ENCODE peak calls at places on chromosomes 5 and 9, in seven cellular contexts. One of them, this sample, is unnamed.
A peak's percentile ranks its signal among the peaks of the same experiment; 100 is the strongest.

GRCh38 chr5:1001406-1002270 is 7.0 kb upstream of the NKD2 start:
- DNase-seq in WTC11: peak; percentile 7
- DNase-seq in PC-3: no peak
- DNase-seq in tibial artery: peak; percentile 17
- DNase-seq in cardiac muscle cell: no peak
- DNase-seq in GM13977: no peak
- DNase-seq in natural killer cell: no peak
- DNase-seq in this sample: no peak

GRCh38 chr9:76704601-76705204 is 59.5 kb upstream of the PCA3 start:
- DNase-seq in cardiac muscle cell: peak; percentile 82
- DNase-seq in tibial artery: no peak
- DNase-seq in natural killer cell: no peak
- DNase-seq in WTC11: no peak
- DNase-seq in PC-3: peak; percentile 62
- DNase-seq in GM13977: peak; percentile 33
- DNase-seq in this sample: no peak

GRCh38 chr5:12177225-12177624 is 273.0 kb upstream of the CTNND2 start:
- DNase-seq in natural killer cell: no peak
- DNase-seq in GM13977: no peak
- DNase-seq in cardiac muscle cell: no peak
- DNase-seq in tibial artery: no peak
- DNase-seq in WTC11: no peak
- DNase-seq in PC-3: peak; percentile 17
- DNase-seq in this sample: no peak

GRCh38 chr5:55911784-55912653 is 60.9 kb downstream of the IL31RA start:
- DNase-seq in natural killer cell: no peak
- DNase-seq in GM13977: no peak
- DNase-seq in cardiac muscle cell: no peak
- DNase-seq in WTC11: no peak
- DNase-seq in PC-3: no peak
- DNase-seq in tibial artery: no peak
- DNase-seq in this sample: no peak

GRCh38 chr5:107624233-107624632 is 46.5 kb downstream of the EFNA5 start:
- DNase-seq in tibial artery: no peak
- DNase-seq in GM13977: no peak
- DNase-seq in WTC11: no peak
- DNase-seq in PC-3: no peak
- DNase-seq in natural killer cell: no peak
- DNase-seq in cardiac muscle cell: no peak
- DNase-seq in this sample: no peak

GRCh38 chr5:27328480-27328879 is 290.1 kb upstream of the CDH9 start:
- DNase-seq in GM13977: no peak
- DNase-seq in cardiac muscle cell: no peak
- DNase-seq in tibial artery: no peak
- DNase-seq in natural killer cell: no peak
- DNase-seq in WTC11: no peak
- DNase-seq in PC-3: peak; percentile 75
- DNase-seq in this sample: no peak

GRCh38 chr5:164881442-164881841 is 1376.0 kb downstream of the MAT2B start:
- DNase-seq in natural killer cell: no peak
- DNase-seq in WTC11: no peak
- DNase-seq in tibial artery: no peak
- DNase-seq in cardiac muscle cell: no peak
- DNase-seq in GM13977: no peak
- DNase-seq in PC-3: no peak
- DNase-seq in this sample: no peak

GRCh38 chr5:122156724-122157325 is 27.5 kb downstream of the ZNF474 start:
- DNase-seq in WTC11: no peak
- DNase-seq in cardiac muscle cell: peak; percentile 23
- DNase-seq in tibial artery: no peak
- DNase-seq in natural killer cell: no peak
- DNase-seq in PC-3: peak; percentile 51
- DNase-seq in GM13977: peak; percentile 18
- DNase-seq in this sample: no peak

GRCh38 chr9:135941288-135941995 is 19.7 kb downstream of the UBAC1 start:
- DNase-seq in WTC11: no peak
- DNase-seq in cardiac muscle cell: no peak
- DNase-seq in PC-3: no peak
- DNase-seq in tibial artery: no peak
- DNase-seq in natural killer cell: no peak
- DNase-seq in GM13977: no peak
- DNase-seq in this sample: no peak

GRCh38 chr9:78131969-78132687 is 100.5 kb upstream of the GNAQ start:
- DNase-seq in WTC11: no peak
- DNase-seq in tibial artery: no peak
- DNase-seq in GM13977: no peak
- DNase-seq in natural killer cell: no peak
- DNase-seq in cardiac muscle cell: no peak
- DNase-seq in PC-3: peak; percentile 2
- DNase-seq in this sample: no peak

GRCh38 chr5:109866051-109866450 is 176.3 kb downstream of the MAN2A1 start:
- DNase-seq in GM13977: no peak
- DNase-seq in PC-3: peak; percentile 94
- DNase-seq in WTC11: no peak
- DNase-seq in cardiac muscle cell: no peak
- DNase-seq in tibial artery: no peak
- DNase-seq in natural killer cell: no peak
- DNase-seq in this sample: no peak

GRCh38 chr5:132689518-132689917 is 15.7 kb downstream of the IL4 start:
- DNase-seq in GM13977: no peak
- DNase-seq in WTC11: no peak
- DNase-seq in tibial artery: no peak
- DNase-seq in natural killer cell: no peak
- DNase-seq in cardiac muscle cell: no peak
- DNase-seq in PC-3: no peak
- DNase-seq in this sample: no peak

GRCh38 chr5:32916648-32917047 is 205.5 kb downstream of the NPR3 start:
- DNase-seq in GM13977: no peak
- DNase-seq in WTC11: peak; percentile 52
- DNase-seq in tibial artery: no peak
- DNase-seq in natural killer cell: no peak
- DNase-seq in cardiac muscle cell: no peak
- DNase-seq in PC-3: peak; percentile 80
- DNase-seq in this sample: no peak

GRCh38 chr5:111781200-111781599 is 24.2 kb upstream of the NREP start:
- DNase-seq in WTC11: no peak
- DNase-seq in PC-3: peak; percentile 28
- DNase-seq in GM13977: no peak
- DNase-seq in natural killer cell: no peak
- DNase-seq in tibial artery: peak; percentile 74
- DNase-seq in cardiac muscle cell: no peak
- DNase-seq in this sample: no peak

GRCh38 chr5:84384604-84385575 is at the start of gene EDIL3:
- DNase-seq in cardiac muscle cell: peak; percentile 80
- DNase-seq in PC-3: no peak
- DNase-seq in WTC11: peak; percentile 77
- DNase-seq in GM13977: no peak
- DNase-seq in tibial artery: peak; percentile 32
- DNase-seq in natural killer cell: no peak
- DNase-seq in this sample: peak; percentile 49

GRCh38 chr5:84383296-84383815 is 1.3 kb downstream of the EDIL3 start:
- DNase-seq in WTC11: no peak
- DNase-seq in GM13977: no peak
- DNase-seq in natural killer cell: no peak
- DNase-seq in tibial artery: no peak
- DNase-seq in PC-3: no peak
- DNase-seq in cardiac muscle cell: no peak
- DNase-seq in this sample: no peak

GRCh38 chr5:84381501-84382362 is 2.9 kb downstream of the EDIL3 start:
- DNase-seq in GM13977: no peak
- DNase-seq in tibial artery: peak; percentile 28
- DNase-seq in natural killer cell: no peak
- DNase-seq in WTC11: no peak
- DNase-seq in cardiac muscle cell: peak; percentile 0
- DNase-seq in PC-3: no peak
- DNase-seq in this sample: no peak

GRCh38 chr5:84383816-84384603 is 670 bp downstream of the EDIL3 start:
- DNase-seq in GM13977: no peak
- DNase-seq in cardiac muscle cell: peak; percentile 50
- DNase-seq in tibial artery: peak; percentile 22
- DNase-seq in PC-3: peak; percentile 53
- DNase-seq in natural killer cell: no peak
- DNase-seq in WTC11: peak; percentile 76
- DNase-seq in this sample: peak; percentile 37

GRCh38 chr5:84382363-84383295 is 2.1 kb downstream of the EDIL3 start:
- DNase-seq in PC-3: no peak
- DNase-seq in GM13977: no peak
- DNase-seq in cardiac muscle cell: peak; percentile 72
- DNase-seq in tibial artery: peak; percentile 41
- DNase-seq in WTC11: peak; percentile 72
- DNase-seq in natural killer cell: no peak
- DNase-seq in this sample: peak; percentile 33
- TF ChIP-seq CTCF in PC-3: no peak
- TF ChIP-seq CTCF in GM13977: no peak
- TF ChIP-seq CTCF in cardiac muscle cell: no peak
- TF ChIP-seq CTCF in tibial artery: no peak
- TF ChIP-seq CTCF in WTC11: no peak
- TF ChIP-seq CTCF in natural killer cell: no peak
- TF ChIP-seq CTCF in this sample: no peak

DNA sequence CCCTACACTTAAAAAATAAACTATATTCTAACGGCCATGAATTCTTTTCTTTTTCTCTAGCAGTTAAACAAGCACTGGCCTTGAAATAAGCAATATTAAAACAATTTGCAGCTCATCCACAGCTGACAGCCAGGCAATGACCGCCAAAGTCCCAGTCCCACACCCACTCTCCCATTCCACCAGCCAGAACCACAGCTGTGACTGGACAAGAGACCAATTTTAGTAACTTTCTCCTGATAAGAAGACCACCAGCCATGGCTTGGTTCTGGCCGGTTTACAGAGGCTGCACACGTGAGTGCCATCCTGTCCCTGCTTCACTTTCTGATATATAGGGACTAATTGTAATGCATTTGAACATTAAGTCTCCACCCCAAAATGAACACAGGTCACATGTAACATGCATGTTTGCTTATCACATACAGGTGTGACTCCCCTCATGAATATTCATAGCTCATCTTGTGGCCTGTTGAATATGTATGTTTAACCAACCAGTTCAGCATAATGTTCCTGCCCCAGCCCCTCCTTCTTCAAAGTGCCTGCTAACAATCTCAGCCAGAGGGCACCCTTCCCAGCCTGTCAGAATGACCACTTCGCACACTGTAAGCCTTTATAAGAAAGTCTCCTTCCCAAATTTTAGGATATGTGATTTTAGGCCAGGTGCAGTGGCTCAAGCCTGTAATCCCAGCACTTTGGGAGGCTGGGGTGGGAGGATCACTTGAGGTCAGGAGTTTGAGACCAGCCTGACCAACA is 23.9 kb upstream of the FANCC start:
- DNase-seq in GM13977: no peak
- DNase-seq in WTC11: peak; percentile 25
- DNase-seq in tibial artery: no peak
- DNase-seq in cardiac muscle cell: peak; percentile 52
- DNase-seq in PC-3: peak; percentile 22
- DNase-seq in natural killer cell: no peak
- DNase-seq in this sample: no peak
- TF ChIP-seq CTCF in GM13977: peak; percentile 6
- TF ChIP-seq CTCF in WTC11: no peak
- TF ChIP-seq CTCF in tibial artery: no peak
- TF ChIP-seq CTCF in cardiac muscle cell: peak; percentile 39
- TF ChIP-seq CTCF in PC-3: peak; percentile 34
- TF ChIP-seq CTCF in natural killer cell: no peak
- TF ChIP-seq CTCF in this sample: no peak

GRCh38 chr5:5616247-5616895 is 193.9 kb downstream of the ICE1 start:
- DNase-seq in GM13977: no peak
- DNase-seq in natural killer cell: no peak
- DNase-seq in PC-3: no peak
- DNase-seq in cardiac muscle cell: peak; percentile 18
- DNase-seq in WTC11: no peak
- DNase-seq in tibial artery: no peak
- DNase-seq in this sample: no peak
- TF ChIP-seq CTCF in GM13977: no peak
- TF ChIP-seq CTCF in natural killer cell: no peak
- TF ChIP-seq CTCF in PC-3: peak; percentile 40
- TF ChIP-seq CTCF in cardiac muscle cell: no peak
- TF ChIP-seq CTCF in WTC11: no peak
- TF ChIP-seq CTCF in tibial artery: no peak
- TF ChIP-seq CTCF in this sample: peak; percentile 18

DNA sequence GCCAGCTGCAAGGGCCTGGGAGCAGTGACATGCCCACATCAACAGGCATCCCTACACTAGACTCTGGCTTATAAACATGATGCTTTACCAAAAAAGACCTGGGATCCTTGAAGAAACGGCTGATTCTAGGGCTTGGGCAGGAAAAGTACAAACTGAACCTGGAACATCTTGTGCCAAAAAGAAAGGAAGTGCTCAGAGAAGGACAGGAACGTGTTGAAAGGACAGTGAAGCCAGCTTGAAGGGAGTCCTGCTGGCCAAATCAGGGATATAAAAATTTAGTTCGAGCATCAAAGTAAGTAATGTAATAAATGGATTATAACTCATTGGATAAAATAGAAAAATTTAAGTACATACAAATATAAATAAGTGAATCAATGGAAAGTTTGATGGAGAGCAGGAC is 58.1 kb downstream of the ALDH7A1 start:
- DNase-seq in cardiac muscle cell: no peak
- DNase-seq in PC-3: no peak
- DNase-seq in GM13977: no peak
- DNase-seq in natural killer cell: no peak
- DNase-seq in WTC11: no peak
- DNase-seq in tibial artery: no peak
- DNase-seq in this sample: no peak
- TF ChIP-seq CTCF in cardiac muscle cell: no peak
- TF ChIP-seq CTCF in PC-3: no peak
- TF ChIP-seq CTCF in GM13977: no peak
- TF ChIP-seq CTCF in natural killer cell: no peak
- TF ChIP-seq CTCF in WTC11: no peak
- TF ChIP-seq CTCF in tibial artery: peak; percentile 13
- TF ChIP-seq CTCF in this sample: peak; percentile 10

This sample was measured in progenitor cell of endocrine pancreas.